ENCODE peak calls at places on chromosomes 2 and 18, in eight cellular contexts. Y is neural progenitor cell, B is A549, Z is GM23248, P is adipocyte, F is upper lobe of left lung, L is OCI-LY7, C is cardiac muscle cell. E is an unnamed sample.

GRCh38 chr18:377088-377487 is 109.2 kb upstream of the THOC1 start:
- DNase-seq in F (no peak), Z (no peak), C (no peak), P (no peak), L (no peak), B (no peak), Y (no peak), E (no peak)

GRCh38 chr18:65990944-65991708 is 240.3 kb downstream of the CDH7 start:
- DNase-seq in Y (no peak), C (no peak), L (no peak), F (no peak), P (no peak), B (no peak), Z (no peak), E (no peak)

GRCh38 chr2:108640731-108641130 is 78.6 kb upstream of the RANBP2 start:
- DNase-seq in P (peak; percentile 91), Z (peak; percentile 93), C (no peak), Y (no peak), B (peak; percentile 49), L (no peak), F (no peak), E (peak; percentile 92)

GRCh38 chr2:128365217-128365905 is 46.7 kb upstream of the HS6ST1 start:
- DNase-seq in F (peak; percentile 12), B (no peak), P (no peak), Z (peak; percentile 66), C (no peak), L (no peak), Y (no peak), E (no peak)

GRCh38 chr18:3794537-3795348 is 344.8 kb downstream of the TGIF1 start:
- DNase-seq in P (peak; percentile 69), L (peak; percentile 16), Y (no peak), Z (peak; percentile 93), C (no peak), F (no peak), B (peak; percentile 66), E (peak; percentile 98)

GRCh38 chr2:152284398-152284797 is 50.6 kb upstream of the FMNL2 start:
- DNase-seq in F (no peak), Y (peak; percentile 13), P (no peak), B (no peak), C (peak; percentile 10), L (no peak), Z (no peak), E (no peak)

GRCh38 chr2:23925702-23926288 is 1.1 kb downstream of the ATAD2B start:
- DNase-seq in L (peak; percentile 86), C (peak; percentile 53), B (peak; percentile 45), F (peak; percentile 76), Y (no peak), Z (peak; percentile 83), P (peak; percentile 73), E (peak; percentile 64)

GRCh38 chr2:40130251-40130994 is 321.5 kb downstream of the SLC8A1 start:
- DNase-seq in Z (peak; percentile 25), C (peak; percentile 81), B (no peak), F (no peak), Y (no peak), P (peak; percentile 26), L (no peak), E (peak; percentile 80)

GRCh38 chr18:77065221-77065981 is 67.2 kb downstream of the MBP start:
- DNase-seq in P (peak; percentile 94), F (peak; percentile 75), B (peak; percentile 87), Y (no peak), L (no peak), C (no peak), Z (peak; percentile 95), E (peak; percentile 90)

GRCh38 chr2:62941413-62941812 is 109.2 kb upstream of the OTX1 start:
- DNase-seq in C (no peak), Z (no peak), B (no peak), P (no peak), L (no peak), Y (no peak), F (no peak), E (no peak)

GRCh38 chr2:84846732-84847131 is 34.2 kb downstream of the TRABD2A start:
- DNase-seq in P (peak; percentile 46), F (no peak), Z (peak; percentile 56), B (no peak), C (no peak), Y (no peak), L (no peak), E (peak; percentile 74)

GRCh38 chr2:84844141-84844540 is 36.7 kb downstream of the TRABD2A start:
- DNase-seq in B (no peak), F (no peak), Z (no peak), P (no peak), Y (no peak), L (no peak), C (no peak), E (no peak)

GRCh38 chr2:84849271-84849952 is 31.5 kb downstream of the TRABD2A start:
- DNase-seq in Z (peak; percentile 51), B (no peak), Y (no peak), P (peak; percentile 64), L (no peak), F (no peak), C (no peak), E (peak; percentile 14)

GRCh38 chr2:84847326-84848050 is 33.4 kb downstream of the TRABD2A start:
- DNase-seq in L (no peak), C (no peak), Z (peak; percentile 50), P (no peak), Y (no peak), B (no peak), F (no peak), E (no peak)

GRCh38 chr2:84846041-84846663 is 34.7 kb downstream of the TRABD2A start:
- DNase-seq in Y (no peak), P (peak; percentile 54), F (no peak), L (peak; percentile 27), B (no peak), Z (peak; percentile 28), C (no peak), E (peak; percentile 74)
- H3K4me1 ChIP-seq in Y (no peaks in the 10 kb centered on the region), P (peaks cover 4% of the 10 kb centered on the region), F (peaks cover 6% of the 10 kb centered on the region), L (peaks cover 13% of the 10 kb centered on the region), B (no peaks in the 10 kb centered on the region), Z (peaks cover 10% of the 10 kb centered on the region), C (no peaks in the 10 kb centered on the region), E (no peaks in the 10 kb centered on the region)

DNA sequence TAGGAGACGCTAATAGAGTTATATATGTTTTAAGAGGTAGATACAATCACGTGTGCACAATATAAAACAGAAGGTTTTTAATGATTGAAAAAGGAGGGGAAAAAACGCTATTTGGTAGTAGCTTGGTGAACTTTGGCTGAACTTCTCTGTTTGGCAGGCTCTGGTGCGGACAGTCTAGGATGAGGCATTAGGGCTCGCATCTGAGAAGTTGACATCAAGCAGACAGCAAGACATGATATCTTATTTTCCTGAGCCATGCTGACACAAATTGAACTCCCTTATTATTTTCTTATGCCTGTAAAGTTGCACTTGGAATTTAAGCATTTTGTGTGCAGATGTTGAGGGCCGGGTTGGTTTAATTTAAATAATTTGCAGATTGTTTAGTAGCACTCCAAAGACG is 176.6 kb downstream of the EN1 start:
- DNase-seq in Y (no peak), P (peak; percentile 34), C (no peak), B (no peak), L (no peak), Z (peak; percentile 73), F (no peak), E (peak; percentile 88)
- H3K4me1 ChIP-seq in Y (peaks cover 7% of the 10 kb centered on the region), P (peaks cover 72% of the 10 kb centered on the region), C (no peaks in the 10 kb centered on the region), B (peaks cover 39% of the 10 kb centered on the region), L (no peaks in the 10 kb centered on the region), Z (peaks cover 53% of the 10 kb centered on the region), F (no peaks in the 10 kb centered on the region), E (peaks cover 21% of the 10 kb centered on the region)

DNA sequence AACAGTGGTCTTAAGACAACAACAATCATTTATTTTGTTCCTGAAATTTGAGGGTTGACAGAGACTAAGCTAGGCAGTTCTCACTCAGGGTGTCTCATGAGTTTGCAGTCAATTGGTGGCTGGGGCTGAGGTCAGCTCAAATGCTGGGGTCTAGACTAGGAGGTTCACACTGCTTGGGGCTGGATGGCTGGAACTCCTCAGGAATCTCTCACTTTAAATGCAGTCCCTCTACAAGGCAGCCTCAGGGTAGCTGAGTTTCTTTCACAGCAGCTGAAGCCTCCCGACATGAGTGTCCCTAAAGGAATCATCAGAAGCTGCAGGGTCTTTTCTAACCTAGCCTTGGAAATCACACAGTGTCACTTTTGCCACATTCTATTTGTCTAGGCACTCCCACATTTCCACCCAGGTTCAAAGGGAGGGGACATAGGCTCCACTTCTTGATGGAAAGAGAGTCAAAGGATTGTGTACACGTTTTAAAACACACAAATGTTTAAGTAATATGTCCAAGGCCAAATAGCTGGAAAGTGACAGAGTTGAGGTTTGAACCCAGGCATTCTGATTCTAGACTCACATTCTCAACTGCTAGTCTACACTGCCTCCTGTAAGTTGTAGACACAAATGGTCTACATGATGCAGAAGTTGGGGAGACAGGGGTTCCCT is 133.8 kb downstream of the ZFP36L2 start:
- DNase-seq in Y (no peak), B (no peak), Z (no peak), C (no peak), F (no peak), P (no peak), L (no peak), E (no peak)
- H3K4me1 ChIP-seq in Y (peaks cover 12% of the 10 kb centered on the region), B (peaks cover 17% of the 10 kb centered on the region), Z (peaks cover 6% of the 10 kb centered on the region), C (no peaks in the 10 kb centered on the region), F (no peaks in the 10 kb centered on the region), P (peaks cover 12% of the 10 kb centered on the region), L (no peaks in the 10 kb centered on the region), E (peaks cover 4% of the 10 kb centered on the region)

GRCh38 chr2:17591846-17592245 is 51.4 kb downstream of the VSNL1 start:
- DNase-seq in Z (no peak), Y (no peak), P (no peak), C (no peak), L (no peak), B (no peak), F (no peak), E (no peak)

GRCh38 chr2:17593841-17594482 is 53.5 kb downstream of the VSNL1 start:
- DNase-seq in B (no peak), Y (no peak), Z (peak; percentile 9), C (no peak), F (no peak), P (no peak), L (no peak), E (peak; percentile 32)

GRCh38 chr2:17593445-17593840 is 52.9 kb downstream of the VSNL1 start:
- DNase-seq in B (no peak), Y (no peak), L (no peak), Z (no peak), C (no peak), F (no peak), P (no peak), E (no peak)

GRCh38 chr2:17592731-17593409 is 52.4 kb downstream of the VSNL1 start:
- DNase-seq in P (no peak), F (no peak), C (no peak), Y (no peak), B (no peak), L (no peak), Z (no peak), E (no peak)

DNA sequence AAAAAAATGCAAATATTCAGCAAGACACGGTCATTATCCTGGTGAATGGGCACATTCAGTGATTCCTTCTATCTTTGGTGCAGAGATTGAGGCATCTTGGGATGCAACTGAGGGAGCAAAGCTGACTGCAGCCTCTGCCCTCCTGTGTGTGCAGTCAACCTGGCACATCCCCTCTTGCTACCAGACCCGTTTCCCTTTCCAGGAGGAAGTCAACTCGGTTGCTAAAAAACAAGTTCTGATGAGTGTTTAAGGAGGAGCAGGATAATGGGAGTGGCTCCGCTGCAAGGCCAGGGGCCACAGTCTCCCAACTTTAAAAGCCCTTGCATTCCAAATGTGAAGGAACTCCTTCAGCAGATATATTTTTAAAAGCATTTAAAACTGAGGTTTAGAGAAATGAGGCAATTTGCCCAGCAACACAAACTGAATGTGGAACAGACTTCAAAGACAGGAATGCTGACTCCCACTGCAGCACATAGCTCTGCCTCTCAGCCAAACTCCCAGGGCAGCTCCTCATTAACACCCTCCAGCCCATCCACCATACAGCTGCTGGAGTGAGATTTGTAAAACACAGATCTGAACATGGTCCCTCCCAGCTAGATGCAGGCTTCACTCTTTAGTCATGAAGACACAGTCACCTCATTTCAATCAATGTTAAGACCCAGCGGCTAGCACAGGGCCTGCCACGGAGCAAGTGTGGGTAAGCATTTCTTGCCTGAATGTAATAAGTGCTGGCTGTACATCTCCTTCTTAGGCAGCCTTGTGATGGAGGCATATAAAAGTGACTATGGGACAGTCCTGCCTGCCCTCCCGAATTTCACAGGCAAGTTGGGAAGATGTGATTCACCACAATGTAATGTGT is 54.3 kb downstream of the VSNL1 start:
- DNase-seq in Y (no peak), F (no peak), P (peak; percentile 54), Z (peak; percentile 71), B (no peak), C (no peak), L (no peak), E (peak; percentile 48)
- H3K4me1 ChIP-seq in Y (peaks cover 16% of the 10 kb centered on the region), F (peaks cover 6% of the 10 kb centered on the region), P (peaks cover 18% of the 10 kb centered on the region), Z (peaks cover 13% of the 10 kb centered on the region), B (no peaks in the 10 kb centered on the region), C (peaks cover 3% of the 10 kb centered on the region), L (no peaks in the 10 kb centered on the region), E (peaks cover 22% of the 10 kb centered on the region)